ENCODE peak calls at places on chromosomes 3 and 15, in four cellular contexts. One of them, this sample, is unnamed.

GRCh38 chr15:81225161-81225671 is 28.5 kb downstream of the IL16 start:
- DNase-seq in AG04450: no peak
- DNase-seq in keratinocyte: no peak
- DNase-seq in dorsolateral prefrontal cortex: peak
- DNase-seq in this sample: peak

GRCh38 chr3:115092220-115092791 is 54.8 kb downstream of the ZBTB20 start:
- DNase-seq in AG04450: peak
- DNase-seq in keratinocyte: no peak
- DNase-seq in dorsolateral prefrontal cortex: peak
- DNase-seq in this sample: peak

GRCh38 chr3:27880969-27881892 is 159.1 kb upstream of the EOMES start:
- DNase-seq in AG04450: no peak
- DNase-seq in keratinocyte: no peak
- DNase-seq in dorsolateral prefrontal cortex: no peak
- DNase-seq in this sample: no peak

GRCh38 chr3:125431912-125432587 is 56.9 kb upstream of the ZNF148 start:
- DNase-seq in AG04450: no peak
- DNase-seq in keratinocyte: no peak
- DNase-seq in dorsolateral prefrontal cortex: no peak
- DNase-seq in this sample: no peak

GRCh38 chr3:10933470-10933957 is 59.0 kb upstream of the SLC6A1 start:
- DNase-seq in AG04450: no peak
- DNase-seq in keratinocyte: no peak
- DNase-seq in dorsolateral prefrontal cortex: no peak
- DNase-seq in this sample: no peak

GRCh38 chr3:110414851-110415250 is 656.8 kb upstream of the NECTIN3 start:
- DNase-seq in AG04450: peak
- DNase-seq in keratinocyte: no peak
- DNase-seq in dorsolateral prefrontal cortex: no peak
- DNase-seq in this sample: no peak

GRCh38 chr3:143737065-143737464 is 111.2 kb downstream of the SLC9A9 start:
- DNase-seq in AG04450: no peak
- DNase-seq in keratinocyte: peak
- DNase-seq in dorsolateral prefrontal cortex: no peak
- DNase-seq in this sample: no peak

GRCh38 chr3:155512867-155513261 is 219.4 kb upstream of the STRIT1 start:
- DNase-seq in AG04450: no peak
- DNase-seq in keratinocyte: peak
- DNase-seq in dorsolateral prefrontal cortex: no peak
- DNase-seq in this sample: no peak

GRCh38 chr3:12960497-12960896 is 112.7 kb downstream of the IQSEC1 start:
- DNase-seq in AG04450: no peak
- DNase-seq in keratinocyte: no peak
- DNase-seq in dorsolateral prefrontal cortex: no peak
- DNase-seq in this sample: no peak

GRCh38 chr3:187041362-187042061 is 97.8 kb downstream of the RPL39L start:
- DNase-seq in AG04450: no peak
- DNase-seq in keratinocyte: no peak
- DNase-seq in dorsolateral prefrontal cortex: no peak
- DNase-seq in this sample: no peak

GRCh38 chr15:79967331-79968182 is 3.4 kb downstream of the BCL2A1 start:
- DNase-seq in AG04450: no peak
- DNase-seq in keratinocyte: no peak
- DNase-seq in dorsolateral prefrontal cortex: no peak
- DNase-seq in this sample: no peak

GRCh38 chr3:158700559-158700958 is 28.1 kb upstream of the LXN start:
- DNase-seq in AG04450: no peak
- DNase-seq in keratinocyte: no peak
- DNase-seq in dorsolateral prefrontal cortex: no peak
- DNase-seq in this sample: no peak

GRCh38 chr3:170809975-170810357 is 60.0 kb downstream of the RPL22L1 start:
- DNase-seq in AG04450: no peak
- DNase-seq in keratinocyte: no peak
- DNase-seq in dorsolateral prefrontal cortex: no peak
- DNase-seq in this sample: no peak

GRCh38 chr3:143134446-143134845 is 14.9 kb downstream of the CHST2 start:
- DNase-seq in AG04450: no peak
- DNase-seq in keratinocyte: no peak
- DNase-seq in dorsolateral prefrontal cortex: no peak
- DNase-seq in this sample: no peak

GRCh38 chr15:101070502-101071273 is 151.5 kb downstream of the LRRK1 start:
- DNase-seq in AG04450: peak
- DNase-seq in keratinocyte: no peak
- DNase-seq in dorsolateral prefrontal cortex: no peak
- DNase-seq in this sample: peak

GRCh38 chr15:37019479-37020433 is 80.6 kb downstream of the MEIS2 start:
- DNase-seq in AG04450: no peak
- DNase-seq in keratinocyte: no peak
- DNase-seq in dorsolateral prefrontal cortex: no peak
- DNase-seq in this sample: no peak

GRCh38 chr3:196246612-196247308 is 30.4 kb downstream of the SLC51A start:
- DNase-seq in AG04450: no peak
- DNase-seq in keratinocyte: peak
- DNase-seq in dorsolateral prefrontal cortex: no peak
- DNase-seq in this sample: no peak

GRCh38 chr3:150970665-150971327 is 1.7 kb downstream of the CLRN1 start:
- DNase-seq in AG04450: peak
- DNase-seq in keratinocyte: no peak
- DNase-seq in dorsolateral prefrontal cortex: no peak
- DNase-seq in this sample: no peak

GRCh38 chr3:160106905-160107861 is 118.0 kb upstream of the C3orf80 start:
- DNase-seq in AG04450: no peak
- DNase-seq in keratinocyte: no peak
- DNase-seq in dorsolateral prefrontal cortex: no peak
- DNase-seq in this sample: no peak

GRCh38 chr15:74144153-74144775 is 13.9 kb downstream of the ISLR2 start:
- DNase-seq in AG04450: no peak
- DNase-seq in keratinocyte: no peak
- DNase-seq in dorsolateral prefrontal cortex: no peak
- DNase-seq in this sample: no peak

GRCh38 chr15:89101302-89102191 is 13.3 kb downstream of the ABHD2 start:
- DNase-seq in AG04450: peak
- DNase-seq in keratinocyte: peak
- DNase-seq in dorsolateral prefrontal cortex: peak
- DNase-seq in this sample: peak

DNA sequence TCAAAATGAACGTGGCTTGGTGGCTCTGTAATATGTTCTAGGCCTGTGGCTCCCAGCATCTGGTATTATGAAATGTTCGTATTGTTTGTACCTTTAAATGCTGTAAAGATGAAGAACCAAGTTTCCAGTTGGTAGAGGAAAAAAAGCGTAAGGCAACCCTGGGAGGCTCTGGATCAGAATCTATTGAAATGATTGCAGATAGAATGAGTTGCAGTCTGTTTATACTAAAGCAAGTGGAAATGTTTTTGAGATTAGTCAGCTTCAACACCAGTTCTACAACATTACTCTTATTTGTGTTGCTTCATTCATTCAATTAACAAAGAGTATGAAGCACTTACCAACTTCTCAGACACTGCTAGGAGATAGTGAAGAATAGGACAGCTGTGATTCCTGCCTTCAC is 5.3 kb downstream of the ARL6IP5 start:
- DNase-seq in AG04450: peak
- DNase-seq in keratinocyte: no peak
- DNase-seq in dorsolateral prefrontal cortex: no peak
- DNase-seq in this sample: no peak
- H3K27ac ChIP-seq in AG04450: peak
- H3K27ac ChIP-seq in keratinocyte: peak
- H3K27ac ChIP-seq in dorsolateral prefrontal cortex: peak
- H3K27ac ChIP-seq in this sample: peak

GRCh38 chr15:78872972-78873795 is 494 bp downstream of the MORF4L1 start:
- DNase-seq in AG04450: peak
- DNase-seq in keratinocyte: peak
- DNase-seq in dorsolateral prefrontal cortex: peak
- DNase-seq in this sample: peak
- TF ChIP-seq CTCF in AG04450: peak
- TF ChIP-seq CTCF in keratinocyte: peak
- TF ChIP-seq CTCF in dorsolateral prefrontal cortex: peak
- TF ChIP-seq CTCF in this sample: no peak

DNA sequence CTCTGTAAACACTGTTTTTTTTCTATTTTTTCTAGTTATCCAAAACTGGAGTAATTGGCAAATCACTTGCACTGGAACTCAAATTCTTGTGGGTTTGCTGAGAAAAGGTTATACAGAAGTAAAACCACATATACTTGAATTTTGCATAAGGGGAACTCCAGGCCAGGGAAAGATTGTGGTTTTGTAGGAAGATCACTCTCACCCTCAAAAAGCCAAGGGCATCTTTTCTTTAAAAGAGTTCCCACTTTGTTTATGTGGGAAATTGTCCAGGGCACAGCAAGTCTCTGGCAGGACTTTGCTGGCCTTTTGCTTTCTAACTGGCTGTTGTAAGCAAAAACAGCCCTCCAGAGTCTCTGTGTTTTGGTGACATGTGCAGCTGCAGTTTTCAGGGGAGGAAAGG is 340.3 kb upstream of the RBMS3 start:
- DNase-seq in AG04450: peak
- DNase-seq in keratinocyte: no peak
- DNase-seq in dorsolateral prefrontal cortex: no peak
- DNase-seq in this sample: no peak
- H3K27ac ChIP-seq in AG04450: no peak
- H3K27ac ChIP-seq in keratinocyte: no peak
- H3K27ac ChIP-seq in dorsolateral prefrontal cortex: peak
- H3K27ac ChIP-seq in this sample: peak

DNA sequence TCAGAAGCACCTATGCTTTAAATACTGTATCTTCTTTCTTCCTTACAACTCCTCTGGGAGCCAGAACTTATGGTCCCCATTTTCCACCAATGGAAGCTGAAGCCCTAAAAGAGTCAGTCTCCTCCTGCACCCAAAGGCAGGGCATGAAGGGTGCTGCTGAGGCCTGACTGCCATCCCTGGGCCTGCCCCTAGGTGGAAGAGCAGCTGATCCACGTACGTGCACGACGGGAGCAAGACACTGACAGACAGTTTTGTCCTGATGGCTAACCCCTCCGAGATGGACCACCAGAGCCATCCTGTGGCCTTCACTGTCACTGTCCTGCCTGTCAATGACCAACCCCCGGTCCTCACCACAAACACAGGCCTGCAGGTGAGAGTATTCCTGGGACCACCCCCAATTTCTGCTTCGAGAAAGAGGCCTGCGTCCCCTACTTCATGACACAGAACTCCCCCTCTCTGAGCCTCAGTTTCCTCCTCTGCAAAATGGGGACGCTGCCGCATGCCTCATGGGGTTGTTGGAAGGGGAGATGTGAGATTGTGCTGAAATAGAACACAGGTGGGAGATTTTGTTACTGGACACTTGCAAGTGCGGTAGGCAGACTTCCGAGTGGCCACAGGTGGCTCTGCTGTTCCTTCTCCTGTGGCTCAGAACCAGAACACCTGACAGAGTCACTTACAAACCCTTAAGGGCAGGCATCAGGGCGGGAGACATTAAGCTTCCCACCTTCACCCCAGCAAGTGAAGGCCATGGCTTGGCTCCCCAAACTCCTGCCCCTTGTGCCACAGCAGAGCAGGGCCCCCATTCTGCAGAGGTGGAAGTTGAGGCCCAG is 175.4 kb downstream of the TBC1D2B start:
- DNase-seq in AG04450: no peak
- DNase-seq in keratinocyte: no peak
- DNase-seq in dorsolateral prefrontal cortex: no peak
- DNase-seq in this sample: no peak
- TF ChIP-seq CTCF in AG04450: no peak
- TF ChIP-seq CTCF in keratinocyte: peak
- TF ChIP-seq CTCF in dorsolateral prefrontal cortex: no peak
- TF ChIP-seq CTCF in this sample: no peak

GRCh38 chr3:134794323-134794722 is 737 bp upstream of the EPHB1 start:
- DNase-seq in AG04450: no peak
- DNase-seq in keratinocyte: no peak
- DNase-seq in dorsolateral prefrontal cortex: no peak
- DNase-seq in this sample: no peak

GRCh38 chr3:134791992-134792391 is 3.1 kb upstream of the EPHB1 start:
- DNase-seq in AG04450: no peak
- DNase-seq in keratinocyte: no peak
- DNase-seq in dorsolateral prefrontal cortex: no peak
- DNase-seq in this sample: no peak

GRCh38 chr3:134794950-134795775 is at the start of gene EPHB1:
- DNase-seq in AG04450: peak
- DNase-seq in keratinocyte: peak
- DNase-seq in dorsolateral prefrontal cortex: peak
- DNase-seq in this sample: peak

GRCh38 chr3:134792700-134793099 is 2.4 kb upstream of the EPHB1 start:
- DNase-seq in AG04450: no peak
- DNase-seq in keratinocyte: no peak
- DNase-seq in dorsolateral prefrontal cortex: no peak
- DNase-seq in this sample: no peak

DNA sequence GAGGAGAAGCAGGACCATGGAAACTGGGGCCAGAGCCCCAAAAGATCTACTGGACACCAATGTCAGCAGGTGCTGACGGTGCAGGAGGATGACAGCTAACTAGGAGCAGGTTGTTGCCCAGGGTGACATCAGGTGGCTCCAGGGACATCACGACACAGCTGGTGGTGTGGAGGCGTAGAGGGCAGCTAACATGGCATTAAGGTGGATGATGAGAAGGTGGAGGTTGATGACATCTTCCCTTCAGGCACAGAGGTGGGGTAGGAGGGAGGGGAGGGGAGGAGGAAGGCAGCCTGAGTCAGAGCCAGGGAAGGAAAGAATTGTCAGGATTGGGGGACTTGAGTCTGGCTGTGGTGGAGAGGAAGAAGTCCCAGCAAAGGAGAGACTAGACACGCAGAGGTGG is 1.5 kb upstream of the EPHB1 start:
- DNase-seq in AG04450: no peak
- DNase-seq in keratinocyte: no peak
- DNase-seq in dorsolateral prefrontal cortex: no peak
- DNase-seq in this sample: no peak
- H3K27ac ChIP-seq in AG04450: no peak
- H3K27ac ChIP-seq in keratinocyte: no peak
- H3K27ac ChIP-seq in dorsolateral prefrontal cortex: no peak
- H3K27ac ChIP-seq in this sample: no peak

GRCh38 chr15:45164914-45165313 is 22.9 kb downstream of the SHF start:
- DNase-seq in AG04450: no peak
- DNase-seq in keratinocyte: no peak
- DNase-seq in dorsolateral prefrontal cortex: no peak
- DNase-seq in this sample: no peak
- TF ChIP-seq CTCF in AG04450: no peak
- TF ChIP-seq CTCF in keratinocyte: no peak
- TF ChIP-seq CTCF in dorsolateral prefrontal cortex: no peak
- TF ChIP-seq CTCF in this sample: no peak